ENCODE peak calls at places on chromosomes 11 and 22, in ten cellular contexts. O, R, U, M, X, T, B, F, N and L are unnamed samples.
A peak's percentile ranks its signal among the peaks of the same experiment; 100 is the strongest.

GRCh38 chr11:62980133-62980760 is 4.5 kb downstream of the SLC22A6 start:
- DNase-seq in X (no peak), B (no peak), R (no peak), O (no peak), U (no peak), F (no peak), M (no peak), T (no peak), N (no peak), L (no peak)

GRCh38 chr11:134560566-134561347 is 148.7 kb upstream of the B3GAT1 start:
- DNase-seq in B (no peak), N (no peak), X (peak; percentile 2), M (peak; percentile 55), U (no peak), F (no peak), O (no peak), T (no peak), R (no peak), L (no peak)

GRCh38 chr11:92253945-92254344 is 29.3 kb downstream of the FAT3 start:
- DNase-seq in T (no peak), U (no peak), X (no peak), N (no peak), B (no peak), O (no peak), R (no peak), F (peak; percentile 28), M (no peak), L (no peak)

GRCh38 chr11:60897496-60897895 is 8.9 kb downstream of the PRPF19 start:
- DNase-seq in B (no peak), T (no peak), R (no peak), N (no peak), O (no peak), M (no peak), F (no peak), X (no peak), U (no peak), L (no peak)

GRCh38 chr11:121236115-121237001 is 56.2 kb upstream of the SC5D start:
- DNase-seq in M (no peak), X (no peak), T (no peak), U (no peak), O (no peak), R (no peak), F (peak; percentile 85), B (peak; percentile 23), N (no peak), L (no peak)

GRCh38 chr22:37420656-37421467 is 6.4 kb downstream of the ELFN2 start:
- DNase-seq in B (no peak), F (peak; percentile 56), M (no peak), U (no peak), X (no peak), O (no peak), R (no peak), T (no peak), N (no peak), L (no peak)

GRCh38 chr11:45880772-45881570 is 4.5 kb upstream of the MAPK8IP1 start:
- DNase-seq in T (no peak), F (no peak), R (no peak), O (no peak), X (no peak), B (no peak), N (no peak), U (no peak), M (no peak), L (no peak)

GRCh38 chr11:3995307-3995706 is 99.3 kb upstream of the RRM1 start:
- DNase-seq in R (no peak), F (no peak), O (no peak), U (no peak), X (no peak), M (no peak), N (no peak), B (no peak), T (no peak), L (no peak)

GRCh38 chr11:108431997-108432396 is 35.3 kb downstream of the C11orf65 start:
- DNase-seq in U (no peak), F (no peak), O (no peak), B (no peak), R (no peak), M (no peak), T (no peak), X (no peak), N (no peak), L (no peak)

GRCh38 chr11:133889188-133889587 is 43.9 kb upstream of the SPATA19 start:
- DNase-seq in U (no peak), O (no peak), F (no peak), N (no peak), T (no peak), R (no peak), B (no peak), X (no peak), M (no peak), L (no peak)

GRCh38 chr11:17412488-17413180 is 24.2 kb upstream of the KCNJ11 start:
- DNase-seq in N (no peak), M (peak; percentile 44), F (no peak), T (no peak), X (no peak), B (no peak), O (no peak), U (no peak), R (no peak), L (peak; percentile 12)
- TF ChIP-seq CTCF in N (no peak), M (no peak), F (no peak), T (no peak), X (no peak), B (no peak), O (no peak), U (no peak), R (no peak), L (no peak)

GRCh38 chr22:30582788-30583575 is 8.5 kb upstream of the GAL3ST1 start:
- DNase-seq in R (no peak), U (no peak), X (no peak), O (no peak), T (no peak), M (no peak), B (no peak), F (no peak), N (no peak), L (no peak)
- H3K4me1 ChIP-seq in R (no peaks in the 10 kb centered on the region), U (no peaks in the 10 kb centered on the region), X (no peaks in the 10 kb centered on the region), O (no peaks in the 10 kb centered on the region), T (no peaks in the 10 kb centered on the region), M (peaks cover 4% of the 10 kb centered on the region), B (no peaks in the 10 kb centered on the region), F (no peaks in the 10 kb centered on the region), N (no peaks in the 10 kb centered on the region), L (no peaks in the 10 kb centered on the region)

DNA sequence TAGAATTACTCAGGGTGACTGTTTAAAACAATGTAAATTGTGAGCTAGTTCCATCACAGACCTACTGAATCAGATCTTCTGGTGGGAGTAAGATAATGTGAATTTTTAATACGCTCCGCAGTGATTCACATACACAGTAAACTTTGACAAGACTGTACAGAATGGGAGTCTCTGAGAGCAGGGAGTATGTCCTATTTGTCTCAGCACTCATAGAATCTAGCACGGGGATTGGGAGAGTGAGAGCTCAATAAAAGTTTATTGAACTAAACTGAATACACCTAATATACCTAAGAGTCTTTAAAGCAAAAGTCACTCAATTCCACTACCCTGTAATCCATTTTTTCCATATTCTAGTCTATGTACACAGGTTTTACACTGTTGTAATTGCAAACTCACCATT is 11.2 kb upstream of the GAB2 start:
- DNase-seq in N (no peak), F (no peak), O (no peak), U (no peak), B (no peak), R (no peak), X (no peak), T (no peak), M (no peak), L (no peak)
- H3K4me3 ChIP-seq in N (no peak overlapping the region), F (no peak overlapping the region), O (no peak overlapping the region), U (no peak overlapping the region), B (no peak overlapping the region), R (no peak overlapping the region), X (no peak overlapping the region), T (no peak overlapping the region), M (no peak overlapping the region), L (no peak overlapping the region)

DNA sequence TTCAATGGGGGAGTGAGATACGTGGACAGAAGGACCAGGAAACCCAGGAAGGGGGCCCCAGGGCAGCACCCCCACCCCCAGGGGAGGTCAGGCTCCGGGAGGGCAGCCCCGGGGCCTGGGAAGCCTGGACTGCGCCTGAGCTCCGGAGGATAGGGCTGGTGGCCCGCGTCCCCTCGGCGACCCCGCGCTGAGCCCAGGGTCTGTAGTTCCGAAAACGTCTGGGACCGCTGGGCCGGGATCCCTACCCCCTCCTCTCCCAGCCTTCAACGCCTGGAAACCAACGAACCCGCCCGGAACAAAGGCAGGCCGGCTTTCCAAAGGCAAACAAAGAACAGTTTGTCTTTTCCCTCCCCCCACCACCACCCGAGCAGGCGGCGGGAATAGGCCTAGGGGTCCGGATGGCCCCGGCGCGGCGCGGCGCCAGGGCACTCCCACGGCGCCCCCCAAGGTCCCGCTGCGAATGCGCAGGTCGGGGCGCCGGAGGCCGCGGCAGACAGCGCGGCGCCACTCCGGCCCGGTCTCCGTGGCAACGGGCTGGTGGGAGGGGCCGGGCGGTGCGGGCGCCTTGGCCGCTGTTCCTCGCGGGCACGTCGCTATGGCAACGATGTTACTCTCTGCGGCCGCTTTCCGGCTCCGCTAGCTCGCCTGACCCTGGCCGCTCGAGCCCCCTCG is 58.5 kb downstream of the IGLL1 start:
- DNase-seq in X (peak; percentile 90), M (peak; percentile 95), R (peak; percentile 92), N (peak; percentile 70), F (peak; percentile 84), O (peak; percentile 94), T (no peak), B (peak; percentile 94), U (peak; percentile 93), L (peak; percentile 94)
- TF ChIP-seq CTCF in X (peak; percentile 31), M (no peak), R (no peak), N (peak; percentile 18), F (no peak), O (peak; percentile 34), T (no peak), B (peak; percentile 22), U (no peak), L (peak; percentile 25)

DNA sequence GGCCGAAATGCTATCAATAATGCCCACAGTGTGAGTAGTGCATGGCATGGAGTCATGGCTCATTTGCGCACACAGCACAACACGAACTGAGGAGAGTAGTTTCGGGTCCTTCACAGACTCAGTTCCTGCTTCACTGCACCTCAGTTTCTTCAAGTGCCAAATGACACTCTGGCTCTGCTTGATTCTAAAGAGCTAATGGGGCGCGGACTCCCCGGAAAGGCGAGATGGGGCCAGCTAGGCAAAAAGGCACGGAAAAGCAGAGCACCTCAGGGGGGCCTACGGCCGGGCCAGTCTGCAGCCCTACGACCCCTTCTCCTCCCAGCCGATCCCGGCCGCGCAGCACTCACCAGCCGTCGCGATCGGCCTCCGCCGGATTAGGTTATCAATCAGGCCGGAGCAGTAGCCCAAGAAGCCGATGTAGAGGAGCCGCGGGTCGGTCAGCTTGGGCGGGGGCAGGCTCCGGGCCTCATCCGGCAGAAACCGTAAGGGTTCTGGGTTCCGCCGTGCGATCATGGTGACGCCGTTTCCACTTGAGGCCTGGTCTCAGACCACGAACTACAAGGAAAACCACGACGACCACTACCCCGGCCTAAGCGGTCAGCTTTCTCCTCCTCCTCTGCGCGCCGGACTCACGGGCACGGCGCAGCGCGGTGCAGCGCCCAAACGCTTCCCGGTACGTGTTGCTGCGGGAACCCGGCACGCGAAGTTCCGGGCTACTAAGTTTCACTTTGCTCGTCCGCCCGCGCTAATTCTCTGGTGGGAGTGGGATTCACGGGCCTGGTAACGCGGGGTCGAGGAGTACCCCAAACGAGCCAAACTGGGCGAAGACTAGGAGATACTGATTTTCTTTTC is at the start of gene NDUFC2:
- DNase-seq in X (peak; percentile 75), T (peak; percentile 25), O (peak; percentile 72), F (peak; percentile 85), N (peak; percentile 76), B (peak; percentile 79), R (peak; percentile 83), U (peak; percentile 82), M (peak; percentile 94), L (peak; percentile 89)
- H3K4me1 ChIP-seq in X (peaks cover 6% of the 10 kb centered on the region), T (peaks cover 14% of the 10 kb centered on the region), O (peaks cover 12% of the 10 kb centered on the region), F (peaks cover 2% of the 10 kb centered on the region), N (peaks cover 11% of the 10 kb centered on the region), B (peaks cover 8% of the 10 kb centered on the region), R (peaks cover 19% of the 10 kb centered on the region), U (peaks cover 18% of the 10 kb centered on the region), M (peaks cover 53% of the 10 kb centered on the region), L (peaks cover 51% of the 10 kb centered on the region)

GRCh38 chr11:33801821-33802413 is 27.6 kb upstream of the FBXO3 start:
- DNase-seq in N (no peak), R (no peak), U (no peak), X (no peak), F (peak; percentile 7), T (no peak), M (no peak), O (no peak), B (no peak), L (no peak)
- H3K4me3 ChIP-seq in N (peak overlapping the region; percentile 40), R (no peak overlapping the region), U (no peak overlapping the region), X (no peak overlapping the region), F (peak overlapping the region; percentile 7), T (peak overlapping the region; percentile 37), M (no peak overlapping the region), O (no peak overlapping the region), B (peak overlapping the region; percentile 54), L (peak overlapping the region; percentile 20)